ENCODE peak calls at places on chromosomes 1 and 21, in four cellular contexts. U is transverse colon, Y is tibial nerve, H is ovary. A is an unnamed sample.

GRCh38 chr1:205442051-205442721 is 13.7 kb downstream of the BLACAT1 start:
- DNase-seq in U (no peak), Y (no peak), H (no peak), A (no peak)

GRCh38 chr21:26881504-26882228 is 36.5 kb upstream of the ADAMTS1 start:
- DNase-seq in U (no peak), Y (no peak), H (no peak), A (no peak)

GRCh38 chr1:43247256-43247921 is 22.4 kb upstream of the TMEM125 start:
- DNase-seq in U (no peak), Y (no peak), H (no peak), A (no peak)

GRCh38 chr21:31132574-31133242 is 94.4 kb upstream of the KRTAP19-8 start:
- DNase-seq in U (peak; percentile 43), Y (no peak), H (no peak), A (no peak)

GRCh38 chr1:206117151-206117948 is at the start of gene AVPR1B:
- DNase-seq in U (peak; percentile 25), Y (no peak), H (no peak), A (peak; percentile 70)

GRCh38 chr1:64623750-64624445 is 121.0 kb upstream of the RAVER2 start:
- DNase-seq in U (no peak), Y (no peak), H (peak; percentile 18), A (no peak)

GRCh38 chr1:52836035-52836434 is 6.5 kb upstream of the ZYG11A start:
- DNase-seq in U (no peak), Y (no peak), H (no peak), A (no peak)

GRCh38 chr1:174990382-174990999 is 9.3 kb upstream of the CACYBP start:
- DNase-seq in U (no peak), Y (no peak), H (no peak), A (no peak)

GRCh38 chr1:168687796-168688195 is 41.2 kb downstream of the DPT start:
- DNase-seq in U (no peak), Y (no peak), H (no peak), A (no peak)

GRCh38 chr1:162023181-162023546 is 505 bp downstream of the OLFML2B start:
- DNase-seq in U (no peak), Y (no peak), H (no peak), A (no peak)

GRCh38 chr1:160747717-160748116 is 8.7 kb downstream of the SLAMF7 start:
- DNase-seq in U (no peak), Y (no peak), H (no peak), A (no peak)

GRCh38 chr1:154448271-154448905 is 43.2 kb downstream of the IL6R start:
- DNase-seq in U (no peak), Y (no peak), H (no peak), A (no peak)

GRCh38 chr1:52550447-52550846 is 2.4 kb downstream of the TUT4 start:
- DNase-seq in U (peak; percentile 17), Y (no peak), H (no peak), A (no peak)

GRCh38 chr1:234699795-234700665 is 90.1 kb upstream of the IRF2BP2 start:
- DNase-seq in U (no peak), Y (peak; percentile 52), H (no peak), A (peak; percentile 65)

GRCh38 chr1:65065535-65066378 is 82.2 kb upstream of the AK4 start:
- DNase-seq in U (peak; percentile 51), Y (peak; percentile 34), H (peak; percentile 35), A (peak; percentile 74)

GRCh38 chr1:203153989-203154821 is 21.4 kb downstream of the MYBPH start:
- DNase-seq in U (no peak), Y (no peak), H (no peak), A (no peak)

GRCh38 chr1:11307837-11308236 is 34.8 kb downstream of the UBIAD1 start:
- DNase-seq in U (no peak), Y (no peak), H (no peak), A (no peak)

GRCh38 chr1:200775850-200776249 is 37.2 kb downstream of the CAMSAP2 start:
- DNase-seq in U (no peak), Y (no peak), H (no peak), A (no peak)

GRCh38 chr21:37032877-37033471 is 26.5 kb downstream of the RIPPLY3 start:
- DNase-seq in U (no peak), Y (no peak), H (no peak), A (no peak)

GRCh38 chr1:156766288-156767100 is 841 bp upstream of the PRCC start:
- DNase-seq in U (no peak), Y (no peak), H (no peak), A (no peak)

GRCh38 chr21:26169061-26169610 is 1.4 kb downstream of the APP start:
- DNase-seq in U (peak; percentile 49), Y (peak; percentile 39), H (peak; percentile 45), A (peak; percentile 55)

GRCh38 chr1:93338426-93338825 is 7.3 kb upstream of the DR1 start:
- DNase-seq in U (no peak), Y (no peak), H (no peak), A (no peak)

GRCh38 chr21:35189077-35189863 is 140.2 kb upstream of the RUNX1 start:
- DNase-seq in U (no peak), Y (no peak), H (peak; percentile 36), A (no peak)

GRCh38 chr1:84907095-84907827 is 14.3 kb upstream of the LPAR3 start:
- DNase-seq in U (no peak), Y (no peak), H (no peak), A (no peak)

GRCh38 chr1:161038523-161039153 is at the start of gene TSTD1:
- DNase-seq in U (peak; percentile 90), Y (no peak), H (peak; percentile 59), A (peak; percentile 61)

GRCh38 chr1:173527151-173527826 is 50.2 kb downstream of the PRDX6 start:
- DNase-seq in U (no peak), Y (peak; percentile 75), H (peak; percentile 21), A (no peak)

DNA sequence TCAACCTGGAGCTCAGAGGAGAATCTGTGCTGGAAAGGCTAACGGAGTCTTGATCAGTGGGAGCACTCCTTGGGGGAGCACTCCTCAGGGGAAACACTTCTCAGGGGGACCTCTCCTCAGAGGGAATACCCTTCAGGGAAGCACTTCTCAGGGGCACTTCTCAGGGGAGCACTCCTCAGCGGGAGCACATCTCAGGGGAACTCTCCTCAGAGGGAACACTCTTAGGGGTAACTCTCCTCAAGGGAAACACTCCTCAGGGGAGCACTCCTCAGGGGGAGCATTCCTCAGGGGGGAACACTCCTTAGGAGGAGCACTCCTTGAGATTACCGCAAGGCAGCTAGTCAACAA is 41.2 kb downstream of the CD2 start:
- DNase-seq in U (no peak), Y (no peak), H (no peak), A (no peak)
- H3K4me3 ChIP-seq in U (no peak overlapping the region), Y (no peak overlapping the region), H (no peak overlapping the region), A (no peak overlapping the region)

GRCh38 chr1:27588256-27589232 is 15.4 kb downstream of the AHDC1 start:
- DNase-seq in U (no peak), Y (no peak), H (peak; percentile 53), A (no peak)

GRCh38 chr1:27589841-27590426 is 14.0 kb downstream of the AHDC1 start:
- DNase-seq in U (no peak), Y (no peak), H (peak; percentile 64), A (peak; percentile 67)

GRCh38 chr1:27591622-27592021 is 12.3 kb downstream of the AHDC1 start:
- DNase-seq in U (no peak), Y (no peak), H (no peak), A (no peak)

GRCh38 chr1:27590917-27591508 is 12.9 kb downstream of the AHDC1 start:
- DNase-seq in U (peak; percentile 72), Y (no peak), H (no peak), A (no peak)

DNA sequence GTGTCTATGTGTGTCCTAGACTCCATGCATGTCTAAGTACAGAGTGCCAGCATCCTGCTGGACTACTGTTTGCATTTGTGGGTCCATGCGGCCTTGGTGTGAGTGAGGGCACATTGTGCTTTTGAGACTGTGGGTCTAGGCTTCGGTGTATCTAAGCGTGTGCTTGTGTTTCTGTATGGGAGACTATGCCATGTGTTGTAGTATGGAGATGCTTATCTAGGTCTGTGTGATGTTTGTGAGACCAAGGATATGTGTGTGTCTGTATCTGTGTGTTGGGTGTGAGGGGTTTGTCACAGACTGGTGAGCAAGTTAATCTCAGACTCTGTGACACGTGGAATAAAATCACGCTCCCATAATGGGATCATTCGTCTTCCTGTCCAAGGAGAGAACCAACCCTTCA is 14.5 kb downstream of the AHDC1 start:
- DNase-seq in U (no peak), Y (no peak), H (no peak), A (no peak)
- H3K4me3 ChIP-seq in U (no peak overlapping the region), Y (no peak overlapping the region), H (no peak overlapping the region), A (no peak overlapping the region)

GRCh38 chr1:151012684-151013471 is 4.6 kb downstream of the PRUNE1 start:
- DNase-seq in U (peak; percentile 59), Y (no peak), H (no peak), A (no peak)
- H3K4me3 ChIP-seq in U (no peak overlapping the region), Y (no peak overlapping the region), H (no peak overlapping the region), A (no peak overlapping the region)

GRCh38 chr1:191284175-191284574 is 806.5 kb upstream of the BRINP3 start:
- DNase-seq in U (no peak), Y (no peak), H (no peak), A (no peak)

DNA sequence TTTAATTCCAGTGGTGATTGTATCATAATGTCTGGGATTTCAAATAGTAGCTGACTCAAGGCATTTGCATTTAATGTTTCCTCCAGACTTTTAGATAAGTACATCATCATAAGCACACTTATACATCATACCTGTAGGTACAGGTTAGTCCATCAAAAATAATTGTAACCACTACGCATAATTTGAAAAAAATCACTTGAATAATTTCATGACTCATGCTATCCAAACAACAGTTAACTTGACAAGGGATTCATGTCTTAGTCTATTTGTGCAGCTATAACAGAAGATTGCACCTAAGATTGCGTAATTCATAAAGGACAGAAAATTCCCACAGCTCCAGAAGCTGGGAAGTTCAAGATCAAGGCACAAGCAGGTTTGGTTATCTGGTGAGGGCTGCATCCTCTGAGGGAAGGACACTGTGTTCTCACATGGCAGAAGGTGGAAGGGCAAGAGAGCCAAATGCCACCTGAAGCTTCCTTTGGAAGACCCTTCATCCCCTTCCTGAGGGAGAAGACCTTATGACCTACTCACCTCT is 801.7 kb upstream of the BRINP3 start:
- DNase-seq in U (no peak), Y (no peak), H (no peak), A (no peak)
- H3K4me3 ChIP-seq in U (no peak overlapping the region), Y (no peak overlapping the region), H (no peak overlapping the region), A (no peak overlapping the region)

GRCh38 chr21:44931137-44931500 is 8.7 kb upstream of the SLX9 start:
- DNase-seq in U (peak; percentile 52), Y (no peak), H (no peak), A (peak; percentile 66)
- H3K4me3 ChIP-seq in U (no peak overlapping the region), Y (no peak overlapping the region), H (no peak overlapping the region), A (peak overlapping the region; percentile 63)

DNA sequence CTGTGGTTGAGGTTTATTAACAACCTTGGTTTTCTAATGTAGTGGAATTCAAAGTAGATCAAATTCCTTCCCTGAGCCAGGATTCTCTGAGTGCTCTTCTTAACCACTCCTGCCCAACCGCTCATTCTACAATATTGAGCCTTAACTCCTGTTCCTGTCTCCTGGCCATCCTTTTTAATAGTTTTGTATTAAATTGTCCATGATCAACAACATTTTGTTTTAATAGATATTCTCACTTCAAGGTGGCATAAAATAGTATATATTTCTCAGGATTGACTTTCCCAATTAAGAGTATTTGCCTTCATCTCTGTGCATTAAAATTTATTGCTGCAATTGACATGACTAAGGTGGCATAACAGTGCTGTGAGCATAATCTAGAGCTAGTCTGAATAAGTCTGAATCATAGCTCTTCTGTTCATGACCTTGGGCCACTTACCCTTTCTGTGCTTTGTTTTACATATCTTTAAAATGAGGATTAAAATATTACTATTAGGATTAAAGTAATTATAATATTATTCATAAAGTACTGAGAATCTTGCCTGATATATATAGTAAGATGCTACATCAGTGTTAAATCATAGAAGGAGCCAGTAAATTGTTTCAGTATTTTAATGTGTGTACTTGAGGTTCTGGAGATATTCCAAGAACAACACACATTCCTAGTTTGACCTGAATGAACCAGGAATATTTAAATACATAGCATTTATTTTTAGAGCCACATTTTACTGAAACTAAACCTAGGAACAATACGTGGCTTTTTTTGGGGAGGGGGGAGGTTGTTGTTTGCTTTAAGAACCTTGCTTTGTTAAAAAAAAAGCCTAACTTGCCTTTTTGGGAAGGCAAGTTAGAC is 76.4 kb downstream of the ADGRL2 start:
- DNase-seq in U (no peak), Y (no peak), H (no peak), A (no peak)
- H3K4me3 ChIP-seq in U (no peak overlapping the region), Y (no peak overlapping the region), H (no peak overlapping the region), A (no peak overlapping the region)

A was measured in psoas muscle.